ENCODE peak calls at places on chromosome 11, in ten cellular contexts. X is fibroblast of mammary gland, K is cardiac fibroblast, S is mucosa of descending colon, N is lung, D is sigmoid colon, Y is dorsolateral prefrontal cortex, G is fibroblast of pulmonary artery, L is WTC11, M is hepatocyte. O is an unnamed sample.

GRCh38 chr11:48036466-48036865 is 56.1 kb downstream of the PTPRJ start:
- DNase-seq in X (peak), K (peak), S (no peak), N (no peak), D (no peak), Y (no peak), G (peak), L (no peak), M (no peak), O (peak)

GRCh38 chr11:104830080-104830479 is 68.2 kb downstream of the CASP12 start:
- DNase-seq in X (peak), K (peak), S (no peak), N (no peak), D (no peak), Y (no peak), G (peak), L (no peak), M (no peak), O (peak)

GRCh38 chr11:96391698-96392307 is 2.0 kb downstream of the JRKL start:
- DNase-seq in X (peak), K (peak), S (no peak), N (no peak), D (no peak), Y (no peak), G (peak), L (no peak), M (no peak), O (peak)

GRCh38 chr11:88555018-88555828 is 217.7 kb upstream of the CTSC start:
- DNase-seq in X (peak), K (peak), S (no peak), N (no peak), D (no peak), Y (no peak), G (peak), L (no peak), M (peak), O (peak)

GRCh38 chr11:23012930-23013329 is 152.7 kb upstream of the CCDC179 start:
- DNase-seq in X (no peak), K (no peak), S (no peak), N (no peak), D (no peak), Y (no peak), G (no peak), L (no peak), M (no peak), O (no peak)

GRCh38 chr11:77212314-77213007 is 84.4 kb downstream of the MYO7A start:
- DNase-seq in X (no peak), K (no peak), S (no peak), N (no peak), D (no peak), Y (no peak), G (no peak), L (no peak), M (no peak), O (no peak)

GRCh38 chr11:1870721-1871466 is 18.0 kb downstream of the LSP1 start:
- DNase-seq in X (no peak), K (no peak), S (peak), N (no peak), D (peak), Y (no peak), G (no peak), L (no peak), M (no peak), O (no peak)

GRCh38 chr11:88538088-88538487 is 200.6 kb upstream of the CTSC start:
- DNase-seq in X (peak), K (peak), S (no peak), N (no peak), D (no peak), Y (no peak), G (peak), L (no peak), M (no peak), O (peak)

GRCh38 chr11:91585035-91585801 is 639.4 kb upstream of the FAT3 start:
- DNase-seq in X (no peak), K (no peak), S (no peak), N (no peak), D (no peak), Y (no peak), G (no peak), L (no peak), M (no peak), O (no peak)

GRCh38 chr11:32173435-32173834 is 82.6 kb downstream of the RCN1 start:
- DNase-seq in X (peak), K (peak), S (peak), N (peak), D (no peak), Y (peak), G (peak), L (peak), M (peak), O (peak)

GRCh38 chr11:59617876-59618275 is 2.3 kb upstream of the OSBP start:
- DNase-seq in X (no peak), K (no peak), S (no peak), N (no peak), D (no peak), Y (no peak), G (no peak), L (no peak), M (no peak), O (no peak)

GRCh38 chr11:27688076-27688475 is 12.2 kb downstream of the BDNF start:
- DNase-seq in X (no peak), K (no peak), S (no peak), N (no peak), D (no peak), Y (no peak), G (no peak), L (peak), M (no peak), O (no peak)

GRCh38 chr11:76939219-76939631 is 78.5 kb downstream of the ACER3 start:
- DNase-seq in X (peak), K (no peak), S (no peak), N (no peak), D (no peak), Y (no peak), G (no peak), L (no peak), M (no peak), O (no peak)

GRCh38 chr11:75549370-75549958 is 12.6 kb upstream of the SERPINH1 start:
- DNase-seq in X (no peak), K (no peak), S (no peak), N (no peak), D (no peak), Y (no peak), G (no peak), L (no peak), M (no peak), O (no peak)

GRCh38 chr11:119100246-119100959 is 1.2 kb downstream of the DPAGT1 start:
- DNase-seq in X (peak), K (peak), S (no peak), N (no peak), D (no peak), Y (no peak), G (peak), L (no peak), M (peak), O (peak)

DNA sequence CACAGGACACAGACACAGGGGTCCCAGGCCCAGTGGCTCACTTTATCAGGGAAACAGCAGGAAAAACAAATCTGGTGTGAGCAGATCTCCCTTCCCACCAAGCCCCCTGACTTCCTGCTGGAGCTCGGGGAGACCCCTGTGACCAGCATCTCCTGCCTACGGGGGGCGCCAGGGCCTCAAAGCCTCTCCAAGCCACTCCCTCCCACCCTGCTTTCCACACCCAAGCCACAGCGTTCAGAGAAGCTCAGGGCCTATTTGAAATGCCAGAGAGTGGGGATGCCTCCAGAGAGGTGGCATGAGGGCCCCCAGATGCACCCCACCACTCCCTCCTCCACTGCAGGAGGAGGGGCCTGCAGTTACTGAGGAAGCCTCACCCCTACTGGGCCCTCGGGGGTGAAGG is 5.7 kb upstream of the CDKN1C start:
- DNase-seq in X (no peak), K (no peak), S (peak), N (no peak), D (no peak), Y (no peak), G (no peak), L (peak), M (no peak), O (peak)
- TF ChIP-seq CTCF in X (peak), K (no peak), S (no peak), N (no peak), D (no peak), Y (no peak), G (peak), L (no peak), M (no peak), O (peak)

GRCh38 chr11:111205622-111206385 is 39.7 kb upstream of the POU2AF2 start:
- DNase-seq in X (peak), K (peak), S (no peak), N (no peak), D (no peak), Y (no peak), G (no peak), L (no peak), M (no peak), O (no peak)

GRCh38 chr11:111206472-111206871 is 39.1 kb upstream of the POU2AF2 start:
- DNase-seq in X (peak), K (peak), S (no peak), N (no peak), D (no peak), Y (no peak), G (peak), L (no peak), M (no peak), O (peak)

GRCh38 chr11:111207213-111207612 is 38.3 kb upstream of the POU2AF2 start:
- DNase-seq in X (no peak), K (no peak), S (no peak), N (no peak), D (no peak), Y (no peak), G (no peak), L (no peak), M (no peak), O (no peak)
- TF ChIP-seq CTCF in X (no peak), K (no peak), S (no peak), N (no peak), D (no peak), Y (no peak), G (no peak), L (no peak), M (no peak), O (no peak)

DNA sequence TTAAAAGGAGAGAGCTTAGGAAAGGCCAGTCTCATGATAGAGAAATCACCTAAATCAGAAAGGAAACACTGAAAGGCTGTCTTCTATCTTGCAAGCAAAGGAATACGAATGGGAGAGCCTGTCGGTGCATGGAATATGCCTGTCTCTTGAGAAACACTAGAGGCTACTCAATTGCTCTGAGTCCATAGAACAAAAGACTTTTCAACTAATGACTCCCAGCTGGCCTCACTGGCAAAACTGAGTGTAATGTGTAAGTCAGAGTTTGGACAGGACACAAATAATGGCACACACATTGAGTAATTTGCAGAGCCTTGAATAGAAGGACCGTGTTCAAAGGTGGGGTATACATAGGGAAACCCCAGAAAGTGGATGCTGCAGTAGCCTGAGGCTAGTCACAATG is 171.0 kb upstream of the ARHGAP20 start:
- DNase-seq in X (peak), K (peak), S (no peak), N (no peak), D (no peak), Y (no peak), G (peak), L (no peak), M (no peak), O (no peak)
- TF ChIP-seq CTCF in X (peak), K (no peak), S (no peak), N (no peak), D (no peak), Y (no peak), G (no peak), L (no peak), M (no peak), O (no peak)

GRCh38 chr11:44784784-44785183 is 58.0 kb downstream of the TSPAN18 start:
- DNase-seq in X (no peak), K (no peak), S (no peak), N (no peak), D (no peak), Y (no peak), G (no peak), L (no peak), M (no peak), O (no peak)

GRCh38 chr11:44787981-44788380 is 61.2 kb downstream of the TSPAN18 start:
- DNase-seq in X (no peak), K (no peak), S (no peak), N (no peak), D (no peak), Y (no peak), G (no peak), L (no peak), M (no peak), O (no peak)

GRCh38 chr11:44784438-44784760 is 57.6 kb downstream of the TSPAN18 start:
- DNase-seq in X (no peak), K (no peak), S (no peak), N (no peak), D (peak), Y (no peak), G (no peak), L (no peak), M (no peak), O (no peak)

GRCh38 chr11:44787070-44787469 is 60.3 kb downstream of the TSPAN18 start:
- DNase-seq in X (no peak), K (no peak), S (no peak), N (no peak), D (no peak), Y (no peak), G (no peak), L (no peak), M (no peak), O (no peak)

DNA sequence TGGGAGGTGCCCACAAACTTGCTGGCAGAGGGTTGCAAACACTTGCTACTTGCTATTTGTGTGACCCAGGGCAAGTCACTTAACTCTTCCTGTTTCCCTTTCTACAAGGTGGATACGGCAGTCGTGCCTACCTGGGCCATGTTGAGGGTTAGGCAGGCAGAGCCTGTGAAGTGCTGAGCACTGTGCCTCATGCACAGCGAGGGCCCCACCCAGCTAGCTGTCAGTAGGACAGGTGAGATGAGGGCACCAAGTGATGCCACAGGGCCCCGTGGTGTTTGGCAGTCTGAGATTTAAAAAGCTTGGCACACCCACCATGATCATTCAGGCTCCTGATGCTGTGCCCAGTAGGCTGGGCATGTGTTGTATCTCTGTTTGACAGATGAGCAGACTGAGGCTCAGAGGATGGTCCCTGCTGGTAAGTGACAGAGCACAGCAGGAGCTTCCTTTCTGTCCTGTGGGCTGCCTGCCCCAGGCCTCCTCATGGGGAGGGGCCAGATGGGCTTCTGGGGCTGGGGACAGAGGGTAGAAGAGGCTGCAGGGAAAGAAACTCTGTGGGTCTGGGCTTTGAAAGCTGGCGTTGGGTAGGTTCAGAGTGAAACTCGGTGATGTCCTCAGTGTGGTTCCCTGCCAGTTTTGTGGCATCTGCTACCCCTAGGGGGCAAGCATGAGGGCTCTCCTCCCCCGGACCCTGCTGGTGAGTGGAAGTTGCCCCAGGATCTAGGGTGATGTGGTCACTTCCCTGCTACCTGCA is 59.3 kb downstream of the TSPAN18 start:
- DNase-seq in X (no peak), K (no peak), S (no peak), N (no peak), D (peak), Y (no peak), G (no peak), L (peak), M (no peak), O (no peak)
- TF ChIP-seq CTCF in X (no peak), K (peak), S (no peak), N (no peak), D (no peak), Y (no peak), G (peak), L (no peak), M (no peak), O (no peak)

GRCh38 chr11:121870202-121871045 is 245.6 kb downstream of the BLID start:
- DNase-seq in X (peak), K (peak), S (no peak), N (no peak), D (no peak), Y (no peak), G (no peak), L (no peak), M (no peak), O (peak)
- TF ChIP-seq CTCF in X (peak), K (no peak), S (no peak), N (no peak), D (no peak), Y (no peak), G (peak), L (no peak), M (no peak), O (peak)

O was measured in choroid plexus epithelial cell.